ENCODE peak calls at places on chromosomes 13 and 19, in ten cellular contexts. M is lower lobe of right lung; K is CD4-positive, alpha-beta T cell; Q is foreskin keratinocyte; B is Peyer's patch; H is GM23338; W is choroid plexus epithelial cell; O is kidney epithelial cell; A is K562; R is ovary. N is an unnamed sample.

GRCh38 chr19:10876459-10877240 is 5.3 kb downstream of the CARM1 start:
- DNase-seq in M (no peak), K (no peak), Q (no peak), B (no peak), H (no peak), W (no peak), O (no peak), A (no peak), R (no peak), N (no peak)

GRCh38 chr13:109764474-109765292 is 21.7 kb downstream of the IRS2 start:
- DNase-seq in M (no peak), K (no peak), Q (peak), B (no peak), H (peak), W (no peak), O (no peak), A (no peak), R (no peak), N (no peak)

GRCh38 chr19:16161848-16162247 is 11.5 kb downstream of the CIB3 start:
- DNase-seq in M (no peak), K (no peak), Q (peak), B (no peak), H (no peak), W (peak), O (peak), A (no peak), R (no peak), N (no peak)

GRCh38 chr19:55086730-55087541 is 11.3 kb downstream of the EPS8L1 start:
- DNase-seq in M (peak), K (no peak), Q (peak), B (peak), H (peak), W (peak), O (peak), A (no peak), R (peak), N (peak)

GRCh38 chr13:54614729-54615128 is 1586.1 kb downstream of the OLFM4 start:
- DNase-seq in M (no peak), K (no peak), Q (no peak), B (no peak), H (no peak), W (no peak), O (no peak), A (no peak), R (no peak), N (no peak)

GRCh38 chr13:32153056-32153455 is 121.5 kb downstream of the FRY start:
- DNase-seq in M (no peak), K (no peak), Q (peak), B (no peak), H (no peak), W (peak), O (no peak), A (no peak), R (no peak), N (no peak)

GRCh38 chr19:44694184-44694579 is 4.8 kb upstream of the CEACAM16 start:
- DNase-seq in M (no peak), K (no peak), Q (no peak), B (no peak), H (peak), W (no peak), O (no peak), A (peak), R (no peak), N (no peak)

GRCh38 chr13:76812206-76812882 is 73.9 kb downstream of the KCTD12 start:
- DNase-seq in M (no peak), K (no peak), Q (no peak), B (no peak), H (no peak), W (no peak), O (no peak), A (no peak), R (no peak), N (no peak)

GRCh38 chr13:47463726-47464125 is 537.3 kb downstream of the SUCLA2 start:
- DNase-seq in M (no peak), K (no peak), Q (no peak), B (no peak), H (peak), W (peak), O (no peak), A (no peak), R (no peak), N (no peak)

GRCh38 chr13:44317752-44318550 is 55.7 kb upstream of the SERP2 start:
- DNase-seq in M (no peak), K (no peak), Q (no peak), B (no peak), H (no peak), W (no peak), O (no peak), A (no peak), R (no peak), N (peak)

GRCh38 chr19:21586341-21587116 is 81.1 kb downstream of the ZNF429 start:
- DNase-seq in M (peak), K (no peak), Q (no peak), B (no peak), H (peak), W (no peak), O (no peak), A (no peak), R (peak), N (no peak)

GRCh38 chr19:56141416-56141992 is 417 bp downstream of the ZNF444 start:
- DNase-seq in M (no peak), K (peak), Q (no peak), B (no peak), H (peak), W (peak), O (no peak), A (peak), R (no peak), N (no peak)

GRCh38 chr19:13087795-13088537 is 14.7 kb downstream of the LYL1 start:
- DNase-seq in M (no peak), K (no peak), Q (no peak), B (no peak), H (peak), W (no peak), O (no peak), A (no peak), R (peak), N (no peak)

GRCh38 chr13:98343461-98343860 is 166.4 kb upstream of the RNF113B start:
- DNase-seq in M (no peak), K (no peak), Q (no peak), B (no peak), H (no peak), W (no peak), O (no peak), A (no peak), R (no peak), N (peak)

GRCh38 chr13:75762066-75762937 is 126.2 kb downstream of the LMO7 start:
- DNase-seq in M (no peak), K (peak), Q (peak), B (no peak), H (no peak), W (peak), O (peak), A (no peak), R (no peak), N (no peak)

GRCh38 chr13:113367771-113368170 is 3.8 kb upstream of the GRTP1 start:
- DNase-seq in M (peak), K (no peak), Q (no peak), B (no peak), H (no peak), W (no peak), O (no peak), A (no peak), R (no peak), N (peak)

GRCh38 chr19:45899919-45900589 is 2.4 kb downstream of the MYPOP start:
- DNase-seq in M (no peak), K (no peak), Q (no peak), B (no peak), H (no peak), W (no peak), O (no peak), A (no peak), R (no peak), N (no peak)

GRCh38 chr19:46478356-46478986 is 7.1 kb upstream of the PNMA8A start:
- DNase-seq in M (no peak), K (peak), Q (no peak), B (no peak), H (peak), W (peak), O (no peak), A (peak), R (no peak), N (no peak)

GRCh38 chr13:26050568-26051230 is 1.1 kb downstream of the SHISA2 start:
- DNase-seq in M (peak), K (no peak), Q (peak), B (no peak), H (peak), W (peak), O (no peak), A (no peak), R (no peak), N (peak)

GRCh38 chr13:97205971-97206370 is 16.2 kb upstream of the MBNL2 start:
- DNase-seq in M (no peak), K (no peak), Q (no peak), B (no peak), H (no peak), W (peak), O (no peak), A (no peak), R (no peak), N (no peak)

GRCh38 chr19:2488942-2489731 is 13.2 kb downstream of the GADD45B start:
- DNase-seq in M (peak), K (no peak), Q (no peak), B (peak), H (peak), W (peak), O (no peak), A (no peak), R (peak), N (no peak)

GRCh38 chr13:65330691-65331090 is 1899.4 kb downstream of the PCDH9 start:
- DNase-seq in M (no peak), K (no peak), Q (no peak), B (no peak), H (no peak), W (no peak), O (no peak), A (no peak), R (no peak), N (no peak)

GRCh38 chr13:106455777-106456176 is 79.7 kb downstream of the EFNB2 start:
- DNase-seq in M (no peak), K (no peak), Q (no peak), B (no peak), H (no peak), W (no peak), O (no peak), A (no peak), R (no peak), N (no peak)

GRCh38 chr13:93881418-93881817 is 598.1 kb downstream of the DCT start:
- DNase-seq in M (no peak), K (no peak), Q (no peak), B (no peak), H (no peak), W (peak), O (no peak), A (no peak), R (no peak), N (no peak)

GRCh38 chr19:13920940-13921744 is 15.1 kb downstream of the CC2D1A start:
- DNase-seq in M (no peak), K (no peak), Q (peak), B (no peak), H (peak), W (peak), O (no peak), A (peak), R (no peak), N (no peak)

GRCh38 chr19:2922987-2923386 is 21.8 kb downstream of the ZNF77 start:
- DNase-seq in M (no peak), K (no peak), Q (peak), B (no peak), H (peak), W (peak), O (no peak), A (peak), R (no peak), N (no peak)

GRCh38 chr13:81686877-81687276 is 1346.0 kb upstream of the SPRY2 start:
- DNase-seq in M (no peak), K (no peak), Q (peak), B (no peak), H (no peak), W (peak), O (no peak), A (no peak), R (no peak), N (no peak)

GRCh38 chr13:111919286-111919685 is 147.7 kb upstream of the SOX1 start:
- DNase-seq in M (no peak), K (no peak), Q (no peak), B (no peak), H (no peak), W (no peak), O (no peak), A (no peak), R (no peak), N (no peak)

GRCh38 chr13:45786293-45786920 is 65.1 kb downstream of the SIAH3 start:
- DNase-seq in M (no peak), K (peak), Q (peak), B (no peak), H (no peak), W (no peak), O (no peak), A (no peak), R (no peak), N (no peak)

GRCh38 chr19:55487884-55488687 is at the start of gene SSC5D:
- DNase-seq in M (no peak), K (no peak), Q (no peak), B (no peak), H (peak), W (peak), O (no peak), A (no peak), R (peak), N (no peak)

GRCh38 chr19:13877303-13877702 is 369 bp downstream of the NANOS3 start:
- DNase-seq in M (no peak), K (no peak), Q (no peak), B (no peak), H (no peak), W (no peak), O (no peak), A (no peak), R (no peak), N (no peak)

GRCh38 chr13:99847318-99847750 is 124.2 kb downstream of the ZIC5 start:
- DNase-seq in M (no peak), K (no peak), Q (no peak), B (no peak), H (no peak), W (no peak), O (no peak), A (no peak), R (no peak), N (no peak)

GRCh38 chr13:85816413-85816812 is 17.2 kb upstream of the SLITRK6 start:
- DNase-seq in M (no peak), K (no peak), Q (no peak), B (no peak), H (no peak), W (peak), O (no peak), A (no peak), R (no peak), N (no peak)
- TF ChIP-seq CTCF in M (no peak), K (no peak), Q (peak), B (no peak), H (peak), W (peak), O (no peak), A (no peak), R (no peak), N (peak)

DNA sequence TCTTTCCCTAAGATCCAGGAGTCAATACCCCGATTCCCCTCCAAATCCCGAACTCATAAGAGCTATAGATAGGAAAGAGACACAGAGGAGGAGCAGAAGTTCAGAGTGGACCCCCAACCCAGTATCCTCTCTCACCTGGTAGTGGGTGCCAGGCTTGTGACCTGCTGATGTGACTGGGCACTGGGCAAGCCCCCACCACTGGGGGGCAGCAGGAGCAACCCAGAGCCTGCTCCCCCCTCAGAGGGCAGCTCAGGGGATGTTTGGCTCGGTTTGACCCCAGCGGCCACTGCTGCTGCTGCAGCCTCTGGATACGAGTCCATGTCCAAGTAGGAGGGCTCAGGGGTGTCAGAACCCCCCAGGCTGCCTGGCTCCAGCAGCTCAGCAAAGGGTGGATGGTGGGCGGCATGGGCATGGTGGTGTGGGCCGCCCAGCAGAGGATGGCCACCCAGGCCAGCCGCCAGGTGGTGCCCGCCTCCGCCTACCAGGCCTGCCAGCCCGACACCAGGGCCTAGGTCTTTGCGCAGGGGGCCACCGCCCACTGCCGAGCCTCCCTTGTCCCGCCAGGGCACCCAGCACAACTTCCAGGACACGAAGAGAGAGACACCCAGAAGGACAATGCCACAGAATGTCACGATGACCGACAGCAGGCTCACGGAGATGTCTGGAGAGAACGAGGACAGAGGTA is 7.4 kb downstream of the SYT3 start:
- DNase-seq in M (no peak), K (no peak), Q (no peak), B (no peak), H (peak), W (no peak), O (no peak), A (no peak), R (no peak), N (no peak)
- TF ChIP-seq CTCF in M (no peak), K (no peak), Q (no peak), B (no peak), H (peak), W (no peak), O (no peak), A (peak), R (no peak), N (no peak)

DNA sequence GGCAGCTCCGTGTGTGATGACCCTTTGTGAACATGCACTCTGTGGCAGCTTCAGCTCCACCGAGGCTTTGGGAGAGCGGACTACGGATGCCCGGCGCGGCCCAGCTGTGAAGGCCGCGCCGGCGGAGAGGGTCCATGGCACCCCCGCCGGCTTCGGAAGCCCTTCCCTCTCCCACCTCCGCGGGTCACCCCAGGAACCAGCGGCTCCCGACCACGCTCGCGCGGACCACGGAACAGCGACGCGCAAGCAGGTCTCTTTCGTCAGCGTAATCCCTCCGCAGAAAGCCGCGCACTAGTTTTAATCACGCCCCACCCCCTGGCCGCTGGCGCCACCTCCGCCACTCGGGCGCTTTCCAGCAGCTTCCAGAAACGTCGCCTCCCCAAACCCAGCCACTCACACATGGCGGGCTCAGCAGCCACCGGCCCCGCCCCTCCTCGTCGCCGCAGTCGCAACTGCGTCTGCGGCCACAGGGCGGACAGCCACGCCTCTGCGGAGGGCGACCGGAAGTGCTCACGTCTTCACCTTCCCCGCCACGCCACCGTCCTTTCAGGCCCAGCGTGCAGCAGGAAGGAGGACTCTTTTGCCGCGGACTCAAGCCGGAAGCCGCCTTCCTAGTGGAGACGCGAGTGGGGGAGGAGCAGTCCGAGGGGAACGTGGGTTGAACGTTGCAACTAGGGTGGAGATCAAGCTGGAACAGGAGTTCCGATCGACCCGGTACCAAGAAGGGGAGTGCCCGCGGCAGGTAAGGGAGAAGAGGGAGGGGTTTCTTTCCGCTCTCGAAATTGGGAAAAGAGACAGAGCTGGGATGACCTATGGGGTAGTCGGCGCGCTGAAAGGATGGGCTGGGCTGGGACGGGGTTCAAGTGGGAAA is at the start of gene USPL1:
- DNase-seq in M (peak), K (peak), Q (peak), B (peak), H (peak), W (peak), O (peak), A (peak), R (peak), N (peak)
- TF ChIP-seq CTCF in M (peak), K (no peak), Q (peak), B (peak), H (no peak), W (peak), O (no peak), A (peak), R (peak), N (peak)

GRCh38 chr13:101942038-101942437 is 459.8 kb downstream of the FGF14 start:
- DNase-seq in M (no peak), K (no peak), Q (peak), B (no peak), H (peak), W (peak), O (no peak), A (no peak), R (no peak), N (no peak)
- TF ChIP-seq CTCF in M (peak), K (no peak), Q (peak), B (peak), H (peak), W (peak), O (peak), A (peak), R (no peak), N (peak)